ENCODE peak calls at places on chromosomes 4 and X, in seven cellular contexts. J is HepG2, E is K562, S is SK-N-SH, R is GM12878, T is H1, O is GM12892. Z is an unnamed sample.
A peak's percentile ranks its signal among the peaks of the same experiment; 100 is the strongest.

GRCh38 chr4:102620697-102621497 is 119.7 kb downstream of the NFKB1 start:
- DNase-seq in E (peak; percentile 81), T (no peak), J (peak; percentile 92), S (peak; percentile 33), R (no peak), O (no peak), Z (no peak)

GRCh38 chr4:48909697-48910096 is 3.1 kb upstream of the OCIAD2 start:
- DNase-seq in R (no peak), J (no peak), S (peak; percentile 17), O (no peak), E (peak; percentile 68), T (no peak), Z (no peak)

GRCh38 chrX:265502-265901 is 15.7 kb upstream of the PLCXD1 start:
- DNase-seq in R (no peak), E (no peak), J (no peak), S (no peak), O (no peak), T (peak; percentile 17), Z (no peak)

GRCh38 chrX:1749499-1749898 is 134.6 kb downstream of the ASMT start:
- DNase-seq in T (no peak), J (no peak), E (no peak), O (no peak), R (no peak), S (no peak), Z (no peak)

GRCh38 chr4:187075514-187075913 is 351.9 kb upstream of the FAT1 start:
- DNase-seq in S (no peak), T (no peak), R (no peak), J (no peak), O (no peak), E (no peak), Z (no peak)

GRCh38 chr4:153045111-153045982 is 109.2 kb downstream of the FHDC1 start:
- DNase-seq in T (no peak), S (no peak), E (no peak), O (no peak), R (no peak), J (no peak), Z (no peak)

GRCh38 chr4:77852892-77853495 is 9.6 kb upstream of the MRPL1 start:
- DNase-seq in E (no peak), S (no peak), O (no peak), T (no peak), R (peak; percentile 13), J (no peak), Z (peak; percentile 14)

GRCh38 chr4:141144207-141144606 is 10.9 kb upstream of the RNF150 start:
- DNase-seq in O (no peak), J (no peak), R (no peak), E (no peak), T (no peak), S (no peak), Z (no peak)

GRCh38 chrX:140389331-140389730 is 115.5 kb downstream of the SOX3 start:
- DNase-seq in J (no peak), E (no peak), R (no peak), T (no peak), S (no peak), O (no peak), Z (no peak)

GRCh38 chr4:156545003-156545785 is 426.4 kb downstream of the PDGFC start:
- DNase-seq in E (no peak), J (no peak), O (no peak), R (no peak), S (no peak), T (no peak), Z (no peak)
- TF ChIP-seq TAF1 in E (no peak), J (no peak), O (no peak), R (no peak), S (no peak), T (no peak), Z (no peak)

DNA sequence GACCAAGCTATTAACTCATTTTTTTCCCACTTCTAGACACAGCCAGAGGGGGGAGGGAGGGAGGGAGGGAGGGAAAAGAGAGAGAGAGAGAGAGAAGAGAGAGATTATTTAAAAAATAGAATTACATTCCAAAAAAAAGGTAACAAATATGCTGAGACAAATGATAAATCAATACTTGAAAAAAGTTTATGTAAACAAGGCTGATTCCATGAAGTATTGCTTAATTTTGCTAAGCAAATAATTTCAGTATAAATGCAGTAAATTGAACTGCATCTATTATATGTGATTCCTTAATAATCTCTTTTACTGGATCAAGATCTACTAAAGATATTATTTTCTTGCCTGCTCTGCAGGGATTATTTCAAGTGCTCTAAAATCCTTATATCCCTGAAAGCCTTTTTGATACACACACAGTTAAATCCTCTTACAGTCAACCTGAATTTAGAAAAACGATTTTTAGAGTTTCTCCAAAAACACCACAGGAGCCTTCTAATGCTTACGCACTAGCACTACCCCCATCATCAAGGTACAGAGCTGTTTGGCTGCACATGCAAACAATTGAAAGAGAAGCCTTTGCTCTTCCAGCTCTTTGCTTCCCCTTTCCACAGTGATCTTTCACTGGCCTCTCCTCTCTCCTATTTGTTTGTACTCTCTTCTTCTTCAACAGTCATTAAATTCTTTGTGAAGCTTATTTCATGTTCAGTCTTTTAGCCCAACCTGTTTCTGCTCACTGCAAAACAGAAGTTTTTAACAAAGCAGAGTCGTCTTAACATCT is 426.3 kb upstream of the FAM241A start:
- DNase-seq in S (no peak), O (no peak), T (no peak), J (no peak), E (no peak), R (no peak), Z (no peak)
- TF ChIP-seq TAF1 in S (no peak), O (no peak), T (no peak), J (no peak), E (no peak), R (no peak), Z (no peak)

GRCh38 chrX:132184871-132185270 is 34.4 kb downstream of the RAP2C start:
- DNase-seq in E (no peak), S (no peak), R (no peak), O (no peak), T (no peak), J (no peak), Z (no peak)

GRCh38 chrX:132191938-132192337 is 27.3 kb downstream of the RAP2C start:
- DNase-seq in S (no peak), O (no peak), R (no peak), T (no peak), E (no peak), J (no peak), Z (no peak)

DNA sequence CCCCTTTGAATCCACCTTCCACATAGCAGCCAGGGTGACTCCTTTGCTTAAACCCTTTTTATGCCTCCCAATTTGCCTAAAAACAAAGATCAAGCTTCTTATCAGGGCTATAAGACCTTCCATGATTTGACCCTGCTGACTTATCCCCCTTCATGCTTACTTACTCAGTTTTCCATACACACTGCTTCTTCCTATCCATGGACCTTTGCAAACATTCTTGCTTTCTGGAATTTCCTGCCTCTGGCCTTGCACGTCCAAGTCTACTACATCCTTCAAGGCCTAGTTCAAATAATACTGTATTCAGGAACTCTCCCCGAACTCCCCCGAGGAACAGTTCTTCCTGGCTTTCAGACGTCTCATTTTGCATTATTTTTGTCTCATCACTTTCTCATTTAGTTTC is 31.8 kb downstream of the RAP2C start:
- DNase-seq in O (no peak), R (no peak), J (no peak), E (no peak), S (no peak), T (no peak), Z (no peak)
- TF ChIP-seq TAF1 in O (no peak), R (no peak), J (no peak), E (no peak), S (no peak), T (no peak), Z (no peak)

GRCh38 chrX:16199343-16199742 is 32.1 kb downstream of the MAGEB17 start:
- DNase-seq in T (no peak), S (no peak), O (no peak), R (no peak), J (no peak), E (no peak), Z (no peak)
- TF ChIP-seq TAF1 in T (no peak), S (no peak), O (no peak), R (no peak), J (no peak), E (no peak), Z (no peak)

GRCh38 chrX:147699061-147699460 is 212.7 kb upstream of the FMR1 start:
- DNase-seq in S (no peak), E (no peak), T (peak; percentile 37), R (no peak), O (no peak), J (no peak), Z (no peak)
- TF ChIP-seq TAF1 in S (no peak), E (no peak), T (no peak), R (no peak), O (no peak), J (no peak), Z (no peak)

GRCh38 chr4:170026253-170026991 is at the start of gene MFAP3L:
- DNase-seq in J (peak; percentile 63), T (peak; percentile 89), O (peak; percentile 74), S (peak; percentile 98), E (peak; percentile 85), R (no peak), Z (peak; percentile 78)

GRCh38 chr4:170027181-170027829 is 1.1 kb upstream of the MFAP3L start:
- DNase-seq in R (peak; percentile 35), O (peak; percentile 73), E (peak; percentile 91), J (peak; percentile 78), S (peak; percentile 95), T (peak; percentile 98), Z (peak; percentile 74)

GRCh38 chr4:170025523-170026252 is 507 bp downstream of the MFAP3L start:
- DNase-seq in S (peak; percentile 70), T (peak; percentile 65), E (no peak), R (no peak), J (no peak), O (no peak), Z (no peak)

GRCh38 chr4:170035231-170035630 is 9.0 kb upstream of the MFAP3L start:
- DNase-seq in R (no peak), J (no peak), S (no peak), O (no peak), E (no peak), T (no peak), Z (no peak)

GRCh38 chr4:170030121-170030520 is 3.9 kb upstream of the MFAP3L start:
- DNase-seq in S (no peak), J (no peak), T (no peak), O (no peak), R (no peak), E (no peak), Z (no peak)
- TF ChIP-seq TAF1 in S (no peak), J (no peak), T (no peak), O (no peak), R (no peak), E (no peak), Z (no peak)

DNA sequence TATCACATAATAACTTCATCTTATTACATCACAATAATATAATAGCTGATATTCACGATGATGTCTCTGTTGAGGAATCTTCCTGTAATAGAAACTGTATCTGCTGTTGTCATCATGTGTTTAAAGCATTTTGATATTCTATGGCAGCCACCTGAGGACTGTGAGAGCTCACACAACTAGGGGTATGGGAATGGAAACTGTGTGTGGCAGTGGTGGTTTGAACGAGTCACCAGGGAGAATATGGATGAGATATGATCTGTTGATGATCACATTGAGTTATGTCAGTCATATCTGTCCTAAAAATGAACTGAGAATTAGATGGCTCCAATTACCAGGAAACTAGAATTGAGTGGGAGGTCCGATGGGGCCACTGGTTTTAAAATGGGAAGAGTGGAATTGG is 169.6 kb downstream of the MID1IP1 start:
- DNase-seq in T (no peak), E (no peak), S (no peak), O (no peak), R (no peak), J (no peak), Z (no peak)
- TF ChIP-seq TAF1 in T (no peak), E (no peak), S (no peak), O (no peak), R (no peak), J (no peak), Z (no peak)

GRCh38 chr4:47071863-47072441 is 40.6 kb downstream of the GABRB1 start:
- DNase-seq in S (no peak), R (no peak), T (no peak), E (no peak), J (no peak), O (no peak), Z (no peak)
- TF ChIP-seq TAF1 in S (no peak), R (no peak), T (no peak), E (no peak), J (no peak), O (no peak), Z (no peak)